ENCODE peak calls at places on chromosome 5, in eight cellular contexts. N is stimulated activated CD8-positive, alpha-beta memory T cell treated with anti-CD3 and anti-CD28 coated beads, Interleukin-4, amount 100 ng/mL, for 4 hours; P is left lung; H is fibroblast of lung; S is left kidney; L is iris pigment epithelial cell; D is cardiac fibroblast; R is Daoy. C is an unnamed sample.

GRCh38 chr5:38896760-38897159 is 50.9 kb downstream of the OSMR start:
- DNase-seq in N (no peak), R (no peak), S (no peak), P (no peak), L (no peak), D (no peak), H (no peak), C (no peak)

GRCh38 chr5:154341620-154342019 is 104.2 kb upstream of the SAP30L start:
- DNase-seq in N (no peak), R (no peak), D (no peak), L (no peak), H (no peak), P (no peak), S (no peak), C (no peak)

GRCh38 chr5:145797336-145797735 is 37.8 kb downstream of the PRELID2 start:
- DNase-seq in R (peak), N (no peak), P (no peak), S (no peak), D (peak), L (peak), H (peak), C (peak)

GRCh38 chr5:54905942-54906537 is 79.4 kb downstream of the ESM1 start:
- DNase-seq in R (peak), S (peak), D (peak), N (peak), H (peak), L (peak), P (peak), C (peak)

GRCh38 chr5:133924221-133924920 is 44.1 kb downstream of the C5orf15 start:
- DNase-seq in L (no peak), R (no peak), P (no peak), S (no peak), N (no peak), H (no peak), D (peak), C (no peak)

GRCh38 chr5:109868737-109869136 is 179.0 kb downstream of the MAN2A1 start:
- DNase-seq in R (peak), S (no peak), L (peak), D (no peak), P (no peak), N (no peak), H (peak), C (peak)

GRCh38 chr5:61783481-61783880 is 451.4 kb downstream of the ZSWIM6 start:
- DNase-seq in H (no peak), P (no peak), L (no peak), N (no peak), D (no peak), R (no peak), S (no peak), C (no peak)

GRCh38 chr5:50320131-50320749 is 120.8 kb downstream of the EMB start:
- DNase-seq in D (no peak), S (no peak), N (no peak), R (no peak), H (no peak), L (no peak), P (no peak), C (no peak)

GRCh38 chr5:62138607-62139006 is 167.4 kb upstream of the KIF2A start:
- DNase-seq in D (no peak), N (no peak), S (no peak), L (no peak), H (no peak), P (no peak), R (no peak), C (no peak)

GRCh38 chr5:164051745-164052144 is 546.3 kb downstream of the MAT2B start:
- DNase-seq in P (no peak), D (peak), S (no peak), N (no peak), H (peak), L (peak), R (no peak), C (peak)

GRCh38 chr5:10555134-10555733 is 8.6 kb upstream of the ANKRD33B start:
- DNase-seq in R (peak), S (no peak), D (peak), N (no peak), P (no peak), H (peak), L (peak), C (peak)

GRCh38 chr5:96662725-96663513 is 743 bp downstream of the CAST start:
- DNase-seq in L (peak), S (peak), H (peak), D (peak), R (peak), N (peak), P (peak), C (peak)

GRCh38 chr5:169749295-169749694 is 112.2 kb downstream of the DOCK2 start:
- DNase-seq in D (no peak), S (no peak), H (no peak), P (no peak), L (no peak), R (no peak), N (no peak), C (no peak)

GRCh38 chr5:174692381-174692780 is 32.0 kb upstream of the MSX2 start:
- DNase-seq in D (no peak), L (no peak), P (no peak), S (no peak), N (no peak), H (no peak), R (no peak), C (no peak)

GRCh38 chr5:125890387-125890955 is 532.7 kb upstream of the GRAMD2B start:
- DNase-seq in S (no peak), L (no peak), H (no peak), P (no peak), R (no peak), D (peak), N (no peak), C (peak)

GRCh38 chr5:95843733-95844223 is 21.3 kb upstream of the GLRX start:
- DNase-seq in H (peak), P (no peak), R (no peak), L (peak), D (peak), S (no peak), N (no peak), C (peak)

GRCh38 chr5:163578652-163579051 is 73.2 kb downstream of the MAT2B start:
- DNase-seq in P (no peak), N (no peak), H (no peak), R (peak), L (no peak), S (no peak), D (no peak), C (no peak)

GRCh38 chr5:73486119-73486899 is 11.9 kb upstream of the BTF3 start:
- DNase-seq in N (no peak), H (no peak), R (no peak), D (no peak), P (no peak), L (no peak), S (no peak), C (no peak)

GRCh38 chr5:35990524-35990923 is 666 bp downstream of the UGT3A1 start:
- DNase-seq in H (no peak), L (no peak), P (no peak), R (no peak), S (peak), N (no peak), D (no peak), C (no peak)

GRCh38 chr5:103808464-103809106 is 246.0 kb upstream of the NUDT12 start:
- DNase-seq in D (peak), P (no peak), L (peak), H (peak), N (no peak), R (peak), S (peak), C (peak)

GRCh38 chr5:122163151-122164069 is 34.1 kb downstream of the ZNF474 start:
- DNase-seq in N (no peak), D (peak), H (peak), S (no peak), L (peak), R (peak), P (no peak), C (peak)

GRCh38 chr5:172005708-172006377 is 595 bp downstream of the FBXW11 start:
- DNase-seq in L (no peak), P (no peak), H (no peak), N (no peak), D (peak), S (peak), R (peak), C (no peak)

GRCh38 chr5:100110497-100110896 is 424.7 kb upstream of the FAM174A start:
- DNase-seq in R (no peak), D (no peak), N (no peak), L (no peak), H (no peak), P (no peak), S (no peak), C (no peak)

GRCh38 chr5:81125959-81126358 is 107.2 kb upstream of the CKMT2 start:
- DNase-seq in D (no peak), R (no peak), P (peak), L (peak), N (no peak), S (no peak), H (peak), C (peak)

GRCh38 chr5:181126841-181127240 is 4.1 kb downstream of the OR2V1 start:
- DNase-seq in D (no peak), N (no peak), R (no peak), S (no peak), H (no peak), P (no peak), L (no peak), C (no peak)

GRCh38 chr5:105172918-105173317 is 1610.3 kb upstream of the NUDT12 start:
- DNase-seq in H (no peak), S (no peak), L (no peak), P (no peak), D (no peak), N (no peak), R (no peak), C (no peak)

GRCh38 chr5:3886521-3887461 is 291.2 kb downstream of the IRX1 start:
- DNase-seq in R (peak), D (no peak), S (no peak), N (no peak), H (no peak), P (no peak), L (no peak), C (no peak)

GRCh38 chr5:135719428-135720063 is 114.9 kb upstream of the SLC25A48 start:
- DNase-seq in L (no peak), H (no peak), S (no peak), D (no peak), P (no peak), R (no peak), N (no peak), C (no peak)

GRCh38 chr5:57735754-57736153 is 253.1 kb upstream of the ACTBL2 start:
- DNase-seq in L (peak), H (peak), P (no peak), N (no peak), R (peak), S (no peak), D (peak), C (peak)

GRCh38 chr5:170554566-170555267 is 50.9 kb downstream of the KCNIP1 start:
- DNase-seq in D (peak), N (no peak), L (peak), P (no peak), H (peak), R (peak), S (no peak), C (peak)

C was measured in choroid plexus epithelial cell.